ENCODE peak calls at places on chromosomes 3 and 15, in nine cellular contexts. V is hepatocyte, C is SJSA1, J is OCI-LY7, W is IMR-90, M is sigmoid colon, H is MM.1S, Z is GM23338, P is esophagus squamous epithelium. S is an unnamed sample. For H3K4me1, the result is how much of the 10 kb centered on the place peaks cover.

GRCh38 chr3:113277414-113277813 is 66.1 kb downstream of the BOC start:
- DNase-seq in V (no peak), C (no peak), J (no peak), W (no peak), M (no peak), H (no peak), Z (no peak), P (no peak), S (no peak)

GRCh38 chr3:130834476-130834875 is 59.4 kb upstream of the ATP2C1 start:
- DNase-seq in V (peak), C (no peak), J (no peak), W (peak), M (no peak), H (no peak), Z (no peak), P (no peak), S (no peak)

GRCh38 chr3:123314409-123315270 is 112.9 kb downstream of the SEC22A start:
- DNase-seq in V (no peak), C (no peak), J (peak), W (no peak), M (no peak), H (no peak), Z (peak), P (no peak), S (peak)

GRCh38 chr3:56980798-56981390 is 79.6 kb upstream of the SPATA12 start:
- DNase-seq in V (peak), C (peak), J (no peak), W (peak), M (no peak), H (no peak), Z (no peak), P (peak), S (peak)

GRCh38 chr3:196974661-196975060 is 6.0 kb upstream of the PIGZ start:
- DNase-seq in V (no peak), C (no peak), J (no peak), W (no peak), M (no peak), H (no peak), Z (no peak), P (no peak), S (no peak)

GRCh38 chr3:185988080-185988815 is 50.4 kb upstream of the TRA2B start:
- DNase-seq in V (no peak), C (no peak), J (no peak), W (no peak), M (no peak), H (no peak), Z (peak), P (no peak), S (no peak)

GRCh38 chr3:114709102-114709501 is 415.3 kb downstream of the TIGIT start:
- DNase-seq in V (no peak), C (no peak), J (no peak), W (peak), M (no peak), H (no peak), Z (no peak), P (no peak), S (no peak)

GRCh38 chr15:57752426-57752825 is 45.9 kb downstream of the POLR2M start:
- DNase-seq in V (no peak), C (no peak), J (no peak), W (no peak), M (no peak), H (no peak), Z (peak), P (no peak), S (no peak)

GRCh38 chr3:154225536-154225935 is 98.8 kb downstream of the DHX36 start:
- DNase-seq in V (no peak), C (no peak), J (no peak), W (no peak), M (no peak), H (no peak), Z (no peak), P (no peak), S (no peak)

GRCh38 chr15:88120021-88120420 is 136.5 kb downstream of the NTRK3 start:
- DNase-seq in V (no peak), C (no peak), J (no peak), W (no peak), M (no peak), H (no peak), Z (no peak), P (no peak), S (no peak)

GRCh38 chr3:122767690-122768372 is 25.8 kb downstream of the HSPBAP1 start:
- DNase-seq in V (no peak), C (no peak), J (no peak), W (peak), M (no peak), H (no peak), Z (no peak), P (no peak), S (no peak)

GRCh38 chr3:46864051-46864881 is 1.0 kb upstream of the MYL3 start:
- DNase-seq in V (no peak), C (no peak), J (no peak), W (no peak), M (peak), H (no peak), Z (no peak), P (no peak), S (peak)

GRCh38 chr3:190281308-190282051 is 40.8 kb downstream of the CLDN1 start:
- DNase-seq in V (no peak), C (no peak), J (no peak), W (peak), M (no peak), H (no peak), Z (no peak), P (no peak), S (peak)

GRCh38 chr3:14461748-14462324 is 59.4 kb downstream of the SLC6A6 start:
- DNase-seq in V (peak), C (peak), J (peak), W (peak), M (no peak), H (peak), Z (peak), P (no peak), S (peak)

GRCh38 chr3:26712211-26713026 is 89.8 kb downstream of the LRRC3B start:
- DNase-seq in V (peak), C (peak), J (peak), W (peak), M (no peak), H (peak), Z (peak), P (no peak), S (no peak)

GRCh38 chr3:72601049-72601448 is 247.2 kb downstream of the SHQ1 start:
- DNase-seq in V (no peak), C (no peak), J (no peak), W (no peak), M (no peak), H (no peak), Z (no peak), P (no peak), S (no peak)

GRCh38 chr3:193617628-193618027 is 24.6 kb downstream of the OPA1 start:
- DNase-seq in V (no peak), C (no peak), J (no peak), W (no peak), M (no peak), H (no peak), Z (no peak), P (no peak), S (no peak)

GRCh38 chr15:76337739-76338554 is 1.4 kb downstream of the ISL2 start:
- DNase-seq in V (no peak), C (no peak), J (peak), W (no peak), M (no peak), H (no peak), Z (peak), P (no peak), S (peak)

GRCh38 chr3:196694941-196695848 is 16.9 kb downstream of the CEP19 start:
- DNase-seq in V (no peak), C (no peak), J (no peak), W (no peak), M (no peak), H (no peak), Z (no peak), P (no peak), S (no peak)

GRCh38 chr15:90701880-90702630 is 15.1 kb upstream of the BLM start:
- DNase-seq in V (no peak), C (peak), J (no peak), W (no peak), M (no peak), H (no peak), Z (peak), P (no peak), S (no peak)

GRCh38 chr3:52742418-52743041 is 28.2 kb downstream of the NEK4 start:
- DNase-seq in V (peak), C (peak), J (peak), W (peak), M (no peak), H (peak), Z (peak), P (no peak), S (no peak)

GRCh38 chr3:58207954-58208353 is 2.8 kb downstream of the DNASE1L3 start:
- DNase-seq in V (no peak), C (no peak), J (no peak), W (no peak), M (no peak), H (no peak), Z (no peak), P (no peak), S (peak)

GRCh38 chr3:13532661-13533060 is 16.3 kb upstream of the FBLN2 start:
- DNase-seq in V (no peak), C (no peak), J (no peak), W (no peak), M (no peak), H (no peak), Z (no peak), P (no peak), S (peak)

GRCh38 chr3:115857518-115858136 is 234.3 kb downstream of the GAP43 start:
- DNase-seq in V (no peak), C (no peak), J (no peak), W (peak), M (no peak), H (no peak), Z (no peak), P (no peak), S (no peak)

GRCh38 chr3:47406762-47407149 is 25.9 kb downstream of the PTPN23 start:
- DNase-seq in V (no peak), C (no peak), J (peak), W (no peak), M (peak), H (no peak), Z (peak), P (no peak), S (no peak)

GRCh38 chr3:141743305-141743704 is 5.2 kb downstream of the RNF7 start:
- DNase-seq in V (no peak), C (no peak), J (no peak), W (no peak), M (no peak), H (no peak), Z (no peak), P (no peak), S (no peak)

DNA sequence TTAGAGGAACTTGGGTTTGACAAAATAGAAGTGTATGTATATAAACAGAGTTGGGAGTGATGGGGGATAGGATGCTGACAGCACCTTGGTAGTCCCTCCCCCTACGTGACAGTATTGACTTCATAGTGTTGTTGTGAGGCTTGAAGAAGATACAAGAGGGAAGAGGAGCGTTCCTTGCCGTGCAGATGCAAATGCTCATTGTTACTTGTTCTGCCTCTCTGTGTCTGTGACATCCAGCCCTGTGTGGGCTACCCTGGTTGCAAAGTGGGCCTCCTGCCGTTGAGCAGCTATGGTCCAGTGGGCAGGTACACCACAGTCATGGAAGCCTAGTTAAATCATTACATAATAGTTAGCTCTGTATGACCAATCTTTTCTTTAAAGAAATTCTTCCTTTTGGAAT is 45.0 kb downstream of the SMAD3 start:
- DNase-seq in V (no peak), C (no peak), J (peak), W (no peak), M (no peak), H (no peak), Z (no peak), P (no peak), S (no peak)
- H3K4me1 ChIP-seq in V (under half), C (half or more), J (half or more), W (half or more), M (under half), H (under half), Z (under half), P (under half), S (half or more)

GRCh38 chr3:195154111-195154791 is 116.7 kb downstream of the XXYLT1 start:
- DNase-seq in V (no peak), C (peak), J (no peak), W (peak), M (no peak), H (no peak), Z (no peak), P (no peak), S (peak)
- H3K4me1 ChIP-seq in V (half or more), C (half or more), J (half or more), W (under half), M (under half), H (under half), Z (half or more), P (under half), S (half or more)

DNA sequence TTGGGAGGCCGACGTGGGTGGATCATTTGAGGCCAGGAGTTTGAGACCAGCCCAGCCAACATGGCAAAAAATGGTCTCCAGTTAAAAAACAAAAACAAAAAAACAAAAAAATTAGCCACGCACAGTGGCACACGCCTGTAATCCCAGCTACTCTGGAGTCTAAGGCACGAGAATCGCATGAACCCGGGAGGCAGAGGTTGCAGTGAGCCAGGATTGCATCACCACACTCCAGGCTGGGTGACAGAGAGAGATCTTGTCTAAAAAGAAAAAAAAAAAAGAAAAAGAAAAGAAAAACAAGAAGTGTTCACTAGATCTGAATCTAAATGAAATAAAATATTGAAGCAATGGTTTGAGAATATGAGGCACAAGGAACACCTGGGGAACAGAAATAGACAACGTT is 36.7 kb downstream of the SLC9A9 start:
- DNase-seq in V (no peak), C (no peak), J (no peak), W (no peak), M (peak), H (no peak), Z (no peak), P (no peak), S (no peak)
- H3K4me1 ChIP-seq in V (under half), C (under half), J (under half), W (under half), M (under half), H (under half), Z (under half), P (under half), S (under half)

DNA sequence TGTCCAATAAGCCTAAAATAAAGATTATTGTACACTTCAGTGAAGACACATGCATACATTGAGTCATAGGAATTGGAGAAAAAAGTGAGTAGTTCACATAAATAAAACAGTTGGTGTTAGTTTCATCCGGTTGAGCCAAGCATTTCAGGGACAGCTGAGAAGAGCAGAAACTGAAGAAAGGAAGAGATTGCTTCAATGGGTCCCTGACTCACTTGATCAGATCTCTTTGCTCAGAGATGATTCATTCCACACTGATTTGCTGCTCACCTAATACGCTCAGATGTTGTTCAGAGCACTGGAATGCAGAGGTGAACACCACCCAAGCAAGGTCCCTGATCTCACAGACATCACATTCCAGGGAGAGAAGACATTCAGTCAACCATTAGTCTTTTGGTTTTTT is 93.7 kb downstream of the RAD18 start:
- DNase-seq in V (peak), C (peak), J (no peak), W (peak), M (no peak), H (no peak), Z (no peak), P (no peak), S (peak)
- H3K4me1 ChIP-seq in V (under half), C (under half), J (under half), W (under half), M (under half), H (under half), Z (under half), P (under half), S (under half)

GRCh38 chr3:134366221-134366927 is 7.9 kb downstream of the AMOTL2 start:
- DNase-seq in V (no peak), C (peak), J (no peak), W (no peak), M (no peak), H (no peak), Z (no peak), P (no peak), S (peak)
- H3K4me1 ChIP-seq in V (half or more), C (half or more), J (under half), W (half or more), M (under half), H (under half), Z (under half), P (under half), S (half or more)

DNA sequence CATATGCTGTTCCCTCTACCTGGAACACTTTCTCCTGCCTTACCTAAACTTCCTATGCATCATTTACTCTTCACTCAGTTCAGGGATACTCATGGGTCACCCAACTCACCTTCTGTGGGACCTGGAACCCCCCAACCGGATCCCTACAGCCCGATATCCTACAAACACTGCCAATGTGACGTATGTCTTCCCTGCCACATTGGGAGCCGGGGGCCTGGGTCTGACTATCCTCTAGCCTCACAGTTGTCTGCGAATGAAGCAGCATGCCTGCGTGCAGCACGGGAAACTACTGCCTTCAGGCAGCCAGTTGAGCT is 405 bp downstream of the NPRL2 start:
- DNase-seq in V (no peak), C (no peak), J (no peak), W (no peak), M (no peak), H (no peak), Z (no peak), P (no peak), S (peak)
- H3K4me1 ChIP-seq in V (under half), C (under half), J (under half), W (under half), M (under half), H (under half), Z (under half), P (under half), S (under half)

GRCh38 chr3:42032693-42033349 is 58.3 kb upstream of the TRAK1 start:
- DNase-seq in V (peak), C (peak), J (no peak), W (peak), M (peak), H (no peak), Z (no peak), P (no peak), S (no peak)
- H3K4me1 ChIP-seq in V (under half), C (half or more), J (under half), W (under half), M (under half), H (under half), Z (under half), P (under half), S (half or more)

DNA sequence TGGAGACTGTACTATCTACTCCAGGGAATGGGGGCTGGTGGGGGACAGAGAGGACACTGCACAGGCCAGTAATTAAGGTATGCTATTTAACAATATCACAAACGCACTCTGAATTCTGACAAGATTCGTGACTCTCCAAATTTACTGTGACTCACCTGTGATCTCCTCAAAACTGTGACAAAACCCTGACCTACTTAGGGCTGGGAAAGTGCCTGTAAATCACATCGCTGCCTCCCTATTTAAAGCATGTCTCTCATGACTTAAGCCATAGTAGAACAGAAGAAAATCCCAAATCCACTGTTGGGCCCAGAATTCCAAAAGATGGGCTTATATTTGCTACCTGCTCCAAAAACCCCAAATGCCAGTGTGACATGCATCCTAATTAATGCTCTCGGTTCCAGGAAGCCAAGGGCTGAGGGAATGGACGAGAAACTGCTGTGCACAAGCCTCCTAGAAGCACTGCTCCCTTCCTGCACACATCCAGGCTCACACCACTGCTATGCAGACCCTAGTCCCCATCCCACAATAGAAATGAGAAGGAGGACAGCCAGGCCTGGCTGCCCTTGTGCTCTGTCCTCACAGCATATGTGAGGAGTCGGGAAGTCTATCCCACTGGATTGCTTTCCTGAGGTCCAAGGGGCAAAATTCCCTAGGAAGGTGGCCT is 187.7 kb upstream of the CHRNA7 start:
- DNase-seq in V (no peak), C (no peak), J (no peak), W (no peak), M (no peak), H (no peak), Z (no peak), P (no peak), S (no peak)
- H3K4me1 ChIP-seq in V (under half), C (under half), J (under half), W (under half), M (under half), H (under half), Z (under half), P (under half), S (under half)

GRCh38 chr15:63052961-63053698 is 10.6 kb downstream of the TPM1 start:
- DNase-seq in V (peak), C (peak), J (no peak), W (no peak), M (peak), H (no peak), Z (peak), P (no peak), S (peak)
- H3K4me1 ChIP-seq in V (half or more), C (half or more), J (under half), W (under half), M (under half), H (under half), Z (under half), P (under half), S (half or more)

S was measured in osteoblast.